ENCODE peak calls at places on chromosomes 11 and 22, in nine cellular contexts. H is AG04450; U is CD4-positive, CD25-positive, alpha-beta regulatory T cell; S is kidney; V is uterus; C is epithelial cell of esophagus; E is coronary artery; G is cardiac muscle cell; X is NB4. N is an unnamed sample.

GRCh38 chr11:89625171-89625570 is 84.9 kb upstream of the TRIM77 start:
- DNase-seq in H (no peak), U (no peak), S (no peak), V (no peak), C (peak), E (no peak), G (peak), X (peak), N (peak)

GRCh38 chr11:70912226-70912840 is 340.0 kb downstream of the SHANK2 start:
- DNase-seq in H (no peak), U (no peak), S (peak), V (no peak), C (peak), E (no peak), G (no peak), X (peak), N (no peak)

GRCh38 chr11:1559103-1559951 is 12.7 kb downstream of the DUSP8 start:
- DNase-seq in H (no peak), U (no peak), S (peak), V (peak), C (peak), E (peak), G (no peak), X (no peak), N (no peak)

GRCh38 chr22:45334068-45334467 is 24.3 kb downstream of the FAM118A start:
- DNase-seq in H (no peak), U (no peak), S (no peak), V (no peak), C (peak), E (no peak), G (no peak), X (no peak), N (no peak)

GRCh38 chr22:27129266-27129665 is 471.9 kb downstream of the MIAT start:
- DNase-seq in H (no peak), U (no peak), S (no peak), V (no peak), C (peak), E (no peak), G (no peak), X (peak), N (no peak)

GRCh38 chr22:23767673-23768548 is at the start of gene CHCHD10:
- DNase-seq in H (no peak), U (peak), S (peak), V (peak), C (peak), E (peak), G (peak), X (peak), N (peak)

GRCh38 chr11:6402561-6402981 is 12.3 kb downstream of the SMPD1 start:
- DNase-seq in H (no peak), U (peak), S (no peak), V (no peak), C (no peak), E (no peak), G (no peak), X (peak), N (no peak)

GRCh38 chr11:61886643-61887042 is 4.7 kb downstream of the FADS3 start:
- DNase-seq in H (no peak), U (no peak), S (no peak), V (no peak), C (no peak), E (no peak), G (no peak), X (no peak), N (no peak)

GRCh38 chr11:132202621-132203020 is 832.2 kb downstream of the NTM start:
- DNase-seq in H (no peak), U (no peak), S (no peak), V (no peak), C (no peak), E (no peak), G (no peak), X (no peak), N (no peak)

GRCh38 chr11:2186669-2187266 is 15.2 kb upstream of the TH start:
- DNase-seq in H (no peak), U (peak), S (no peak), V (no peak), C (peak), E (no peak), G (peak), X (peak), N (peak)

GRCh38 chr11:33699515-33700424 is 856 bp downstream of the C11orf91 start:
- DNase-seq in H (no peak), U (no peak), S (peak), V (peak), C (peak), E (peak), G (no peak), X (peak), N (peak)
- H3K4me3 ChIP-seq in H (peak), U (no peak), S (no peak), V (peak), C (peak), E (peak), G (peak), X (peak), N (peak)

GRCh38 chr11:36451045-36451444 is 59.0 kb downstream of the TRAF6 start:
- DNase-seq in H (no peak), U (no peak), S (no peak), V (no peak), C (no peak), E (no peak), G (no peak), X (no peak), N (no peak)

GRCh38 chr11:36451681-36452080 is 58.4 kb downstream of the TRAF6 start:
- DNase-seq in H (no peak), U (no peak), S (no peak), V (no peak), C (no peak), E (no peak), G (no peak), X (peak), N (no peak)

GRCh38 chr11:36447947-36448346 is 62.1 kb downstream of the TRAF6 start:
- DNase-seq in H (no peak), U (no peak), S (no peak), V (no peak), C (peak), E (no peak), G (no peak), X (no peak), N (no peak)

GRCh38 chr11:36450391-36450714 is 59.7 kb downstream of the TRAF6 start:
- DNase-seq in H (no peak), U (no peak), S (no peak), V (no peak), C (no peak), E (no peak), G (no peak), X (no peak), N (no peak)

GRCh38 chr11:36449566-36450390 is 60.3 kb downstream of the TRAF6 start:
- DNase-seq in H (no peak), U (peak), S (no peak), V (no peak), C (no peak), E (no peak), G (no peak), X (peak), N (no peak)
- H3K4me3 ChIP-seq in H (peak), U (peak), S (peak), V (no peak), C (no peak), E (peak), G (no peak), X (no peak), N (no peak)

GRCh38 chr11:69817265-69818236 is 1.7 kb downstream of the FGF3 start:
- DNase-seq in H (no peak), U (peak), S (no peak), V (no peak), C (peak), E (no peak), G (peak), X (peak), N (peak)

GRCh38 chr11:69819541-69820070 is 390 bp upstream of the FGF3 start:
- DNase-seq in H (no peak), U (no peak), S (peak), V (no peak), C (no peak), E (no peak), G (no peak), X (no peak), N (no peak)

GRCh38 chr11:69819109-69819490 is at the start of gene FGF3:
- DNase-seq in H (no peak), U (no peak), S (no peak), V (no peak), C (no peak), E (no peak), G (no peak), X (no peak), N (no peak)

GRCh38 chr11:69816671-69817070 is 2.5 kb downstream of the FGF3 start:
- DNase-seq in H (no peak), U (no peak), S (no peak), V (no peak), C (no peak), E (no peak), G (no peak), X (peak), N (no peak)

DNA sequence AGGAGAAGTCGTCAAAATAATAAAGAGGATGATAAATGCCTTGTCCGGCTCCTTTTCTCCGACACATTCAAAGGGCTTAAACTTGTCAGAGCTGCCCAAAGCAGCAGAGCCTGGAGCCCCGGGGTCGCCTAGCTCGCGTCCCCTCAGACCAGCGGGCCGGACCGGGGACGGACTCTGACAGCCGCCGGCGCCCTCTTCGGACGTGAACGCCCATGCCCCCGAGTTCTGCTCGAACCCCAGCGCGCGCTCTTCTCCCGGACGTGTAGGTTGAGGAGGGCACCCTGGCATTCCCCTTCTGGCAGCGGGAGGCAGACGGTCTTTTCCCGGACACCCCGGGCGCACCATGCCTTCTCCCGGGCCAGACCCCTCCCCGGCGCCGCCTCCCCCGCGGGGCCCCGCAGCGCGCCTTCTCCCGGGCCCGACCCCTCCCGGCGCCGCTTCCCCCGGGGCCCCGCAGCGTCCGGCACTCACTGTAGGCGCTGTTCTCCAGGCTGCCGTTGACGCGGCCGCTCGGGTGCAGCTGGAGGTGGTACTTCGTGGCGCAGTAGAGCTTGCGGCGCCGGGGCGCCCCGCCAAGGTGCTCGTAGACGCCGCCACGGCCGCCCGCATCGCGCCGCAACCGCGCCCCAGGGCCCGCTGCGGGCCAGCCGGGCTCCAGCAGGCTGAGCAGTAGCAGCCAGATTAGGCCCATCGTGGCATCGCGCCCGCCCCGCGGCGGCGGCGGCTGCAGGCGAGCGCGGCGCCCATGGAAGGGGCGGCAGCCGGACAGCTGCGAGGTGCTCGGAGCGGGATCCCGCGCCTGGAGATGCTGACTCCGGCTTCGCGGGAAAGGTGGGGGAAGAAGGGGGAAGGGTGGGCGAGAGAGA is 740 bp downstream of the FGF3 start:
- DNase-seq in H (no peak), U (no peak), S (no peak), V (no peak), C (no peak), E (no peak), G (no peak), X (no peak), N (no peak)
- H3K4me3 ChIP-seq in H (no peak), U (no peak), S (no peak), V (no peak), C (no peak), E (peak), G (peak), X (no peak), N (peak)

GRCh38 chr11:124672531-124673215 is 866 bp downstream of the SIAE start:
- DNase-seq in H (no peak), U (no peak), S (no peak), V (no peak), C (no peak), E (no peak), G (no peak), X (no peak), N (no peak)
- H3K4me3 ChIP-seq in H (peak), U (peak), S (peak), V (peak), C (peak), E (peak), G (peak), X (no peak), N (peak)

GRCh38 chr11:73384531-73384870 is 8.3 kb downstream of the RELT start:
- DNase-seq in H (no peak), U (no peak), S (no peak), V (no peak), C (no peak), E (no peak), G (no peak), X (no peak), N (no peak)
- H3K4me3 ChIP-seq in H (no peak), U (no peak), S (no peak), V (no peak), C (no peak), E (no peak), G (no peak), X (no peak), N (no peak)